ENCODE peak calls at places on chromosomes 11 and 22, in seven cellular contexts. P is IMR-90, Y is neuronal stem cell, X is neural progenitor cell, K is A549, Z is H9, L is GM23248. M is an unnamed sample.

GRCh38 chr22:48539261-48539660 is 1288.4 kb downstream of the BRD1 start:
- DNase-seq in P (no peak), Y (no peak), X (no peak), K (no peak), Z (no peak), L (no peak), M (no peak)

GRCh38 chr22:46370584-46371373 is 35.3 kb downstream of the TRMU start:
- DNase-seq in P (no peak), Y (no peak), X (no peak), K (no peak), Z (no peak), L (no peak), M (no peak)

GRCh38 chr22:28091486-28091885 is 172.4 kb upstream of the PITPNB start:
- DNase-seq in P (no peak), Y (no peak), X (no peak), K (no peak), Z (no peak), L (no peak), M (no peak)

GRCh38 chr11:130873766-130874165 is 42.5 kb downstream of the SNX19 start:
- DNase-seq in P (peak), Y (no peak), X (no peak), K (no peak), Z (no peak), L (peak), M (peak)

GRCh38 chr11:57568330-57568766 is 876 bp upstream of the UBE2L6 start:
- DNase-seq in P (peak), Y (peak), X (no peak), K (no peak), Z (peak), L (no peak), M (no peak)

GRCh38 chr11:76184551-76184993 is 21.7 kb downstream of the WNT11 start:
- DNase-seq in P (peak), Y (no peak), X (no peak), K (no peak), Z (no peak), L (no peak), M (no peak)

GRCh38 chr11:1167256-1167655 is 9.5 kb downstream of the MUC5AC start:
- DNase-seq in P (no peak), Y (no peak), X (no peak), K (no peak), Z (no peak), L (no peak), M (no peak)

GRCh38 chr11:5007561-5007960 is 12.9 kb downstream of the OR51L1 start:
- DNase-seq in P (no peak), Y (no peak), X (no peak), K (no peak), Z (no peak), L (peak), M (no peak)

GRCh38 chr11:103910721-103911120 is 125.7 kb upstream of the DDI1 start:
- DNase-seq in P (no peak), Y (no peak), X (no peak), K (no peak), Z (peak), L (no peak), M (no peak)

GRCh38 chr11:24391165-24391564 is 105.7 kb upstream of the LUZP2 start:
- DNase-seq in P (peak), Y (no peak), X (no peak), K (no peak), Z (no peak), L (peak), M (no peak)

GRCh38 chr11:86116386-86116726 is 47.5 kb upstream of the PICALM start:
- DNase-seq in P (peak), Y (no peak), X (no peak), K (peak), Z (no peak), L (peak), M (peak)

GRCh38 chr11:128931661-128932060 is 11.0 kb downstream of the TP53AIP1 start:
- DNase-seq in P (no peak), Y (no peak), X (no peak), K (no peak), Z (no peak), L (no peak), M (peak)

GRCh38 chr11:117176186-117176585 is 2.4 kb upstream of the SIDT2 start:
- DNase-seq in P (no peak), Y (no peak), X (no peak), K (no peak), Z (no peak), L (no peak), M (no peak)

GRCh38 chr11:9927670-9928069 is 263.8 kb downstream of the SWAP70 start:
- DNase-seq in P (no peak), Y (no peak), X (no peak), K (no peak), Z (no peak), L (no peak), M (no peak)

GRCh38 chr11:9922806-9923205 is 258.9 kb downstream of the SWAP70 start:
- DNase-seq in P (no peak), Y (no peak), X (peak), K (no peak), Z (peak), L (no peak), M (peak)

DNA sequence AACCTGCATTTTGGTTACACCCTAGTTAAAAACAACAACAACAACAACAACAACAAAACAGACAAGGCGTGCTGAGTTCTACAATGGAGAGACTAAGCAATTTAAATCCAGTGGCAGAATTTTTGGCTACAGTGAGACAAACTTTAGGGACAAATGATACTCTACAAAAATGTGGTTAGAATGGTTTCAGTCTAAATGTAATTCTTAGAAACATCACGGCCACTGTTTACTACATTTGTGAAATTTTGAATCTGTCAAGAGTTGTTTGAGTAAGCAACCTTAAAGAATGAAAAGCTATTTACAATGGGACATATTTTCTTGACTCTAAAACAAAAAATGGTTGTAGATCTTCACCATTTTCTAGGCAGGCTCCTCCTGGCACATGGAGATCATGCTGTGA is 259.4 kb downstream of the SWAP70 start:
- DNase-seq in P (no peak), Y (no peak), X (no peak), K (no peak), Z (no peak), L (no peak), M (no peak)
- H3K4me2 ChIP-seq in P (no peak), Y (no peak), X (peak), K (no peak), Z (peak), L (no peak), M (peak)

GRCh38 chr22:25149014-25149413 is 50.6 kb upstream of the CRYBB3 start:
- DNase-seq in P (no peak), Y (no peak), X (no peak), K (no peak), Z (no peak), L (no peak), M (no peak)
- H3K4me2 ChIP-seq in P (no peak), Y (no peak), X (no peak), K (no peak), Z (no peak), L (no peak), M (no peak)

GRCh38 chr11:67313125-67313890 is 10.0 kb downstream of the SSH3 start:
- DNase-seq in P (no peak), Y (no peak), X (no peak), K (no peak), Z (no peak), L (no peak), M (no peak)
- H3K4me2 ChIP-seq in P (no peak), Y (no peak), X (no peak), K (no peak), Z (no peak), L (no peak), M (no peak)

GRCh38 chr11:94132152-94132558 is 3.5 kb downstream of the PANX1 start:
- DNase-seq in P (peak), Y (no peak), X (no peak), K (no peak), Z (no peak), L (peak), M (peak)
- H3K4me2 ChIP-seq in P (peak), Y (no peak), X (no peak), K (peak), Z (no peak), L (peak), M (peak)

GRCh38 chr11:14583252-14584105 is 60.1 kb upstream of the PDE3B start:
- DNase-seq in P (no peak), Y (no peak), X (peak), K (no peak), Z (no peak), L (no peak), M (no peak)

GRCh38 chr11:14577290-14577689 is 57.1 kb upstream of the PSMA1 start:
- DNase-seq in P (no peak), Y (no peak), X (no peak), K (no peak), Z (no peak), L (no peak), M (no peak)

GRCh38 chr11:14578551-14578956 is 58.4 kb upstream of the PSMA1 start:
- DNase-seq in P (peak), Y (no peak), X (no peak), K (no peak), Z (no peak), L (no peak), M (no peak)

GRCh38 chr11:14582835-14583234 is 60.8 kb upstream of the PDE3B start:
- DNase-seq in P (no peak), Y (no peak), X (no peak), K (no peak), Z (no peak), L (no peak), M (no peak)

GRCh38 chr11:14577835-14578529 is 57.8 kb upstream of the PSMA1 start:
- DNase-seq in P (no peak), Y (no peak), X (no peak), K (no peak), Z (no peak), L (no peak), M (no peak)
- H3K4me2 ChIP-seq in P (no peak), Y (no peak), X (no peak), K (no peak), Z (no peak), L (no peak), M (no peak)

GRCh38 chr11:13160745-13161144 is 116.8 kb upstream of the BMAL1 start:
- DNase-seq in P (no peak), Y (no peak), X (peak), K (no peak), Z (no peak), L (no peak), M (no peak)
- H3K4me2 ChIP-seq in P (no peak), Y (no peak), X (peak), K (no peak), Z (no peak), L (no peak), M (no peak)

GRCh38 chr11:46489668-46490560 is 98.3 kb upstream of the CHRM4 start:
- DNase-seq in P (peak), Y (no peak), X (peak), K (peak), Z (peak), L (peak), M (no peak)
- H3K4me2 ChIP-seq in P (no peak), Y (no peak), X (no peak), K (no peak), Z (no peak), L (no peak), M (no peak)

GRCh38 chr11:2887526-2888195 is 2.1 kb upstream of the CDKN1C start:
- DNase-seq in P (no peak), Y (no peak), X (peak), K (no peak), Z (no peak), L (no peak), M (no peak)

GRCh38 chr11:2886936-2887335 is 1.4 kb upstream of the CDKN1C start:
- DNase-seq in P (no peak), Y (no peak), X (peak), K (no peak), Z (no peak), L (no peak), M (no peak)

GRCh38 chr11:2886191-2886894 is 768 bp upstream of the CDKN1C start:
- DNase-seq in P (no peak), Y (peak), X (peak), K (no peak), Z (peak), L (peak), M (peak)

GRCh38 chr11:2889399-2890273 is 4.1 kb upstream of the CDKN1C start:
- DNase-seq in P (no peak), Y (no peak), X (no peak), K (no peak), Z (no peak), L (no peak), M (no peak)

GRCh38 chr11:2888266-2888968 is 2.8 kb upstream of the CDKN1C start:
- DNase-seq in P (peak), Y (peak), X (peak), K (peak), Z (peak), L (peak), M (peak)
- H3K4me2 ChIP-seq in P (peak), Y (no peak), X (no peak), K (no peak), Z (no peak), L (no peak), M (no peak)

GRCh38 chr11:78698612-78699011 is 123.9 kb upstream of the NARS2 start:
- DNase-seq in P (peak), Y (no peak), X (no peak), K (no peak), Z (no peak), L (peak), M (peak)
- H3K4me2 ChIP-seq in P (no peak), Y (no peak), X (no peak), K (no peak), Z (no peak), L (no peak), M (peak)